ENCODE peak calls at places on chromosomes 5 and 9, in seven cellular contexts. Y is GM23248; T is heart right ventricle; J is naive thymus-derived CD4-positive, alpha-beta T cell; D is lower lobe of right lung; S is SK-N-SH; F is psoas muscle. M is an unnamed sample.

GRCh38 chr5:29017501-29017900 is 1979.1 kb upstream of the CDH9 start:
- DNase-seq in Y (no peak), T (no peak), J (no peak), D (no peak), S (no peak), F (no peak), M (no peak)

GRCh38 chr5:106397700-106398099 is 1273.0 kb downstream of the EFNA5 start:
- DNase-seq in Y (peak; percentile 88), T (no peak), J (no peak), D (no peak), S (no peak), F (no peak), M (no peak)

GRCh38 chr5:53882637-53883036 is 322.2 kb downstream of the NDUFS4 start:
- DNase-seq in Y (peak; percentile 45), T (no peak), J (no peak), D (no peak), S (no peak), F (no peak), M (no peak)

GRCh38 chr5:111454198-111454606 is 58.1 kb downstream of the STARD4 start:
- DNase-seq in Y (peak; percentile 60), T (no peak), J (no peak), D (no peak), S (peak; percentile 67), F (no peak), M (no peak)

GRCh38 chr5:111384220-111384619 is 128.1 kb downstream of the STARD4 start:
- DNase-seq in Y (peak; percentile 29), T (no peak), J (no peak), D (no peak), S (no peak), F (no peak), M (no peak)

GRCh38 chr5:86407711-86408110 is 210.0 kb upstream of the COX7C start:
- DNase-seq in Y (no peak), T (no peak), J (no peak), D (no peak), S (no peak), F (no peak), M (no peak)

GRCh38 chr9:114906922-114907571 is 23.3 kb downstream of the TNFSF8 start:
- DNase-seq in Y (peak; percentile 72), T (no peak), J (no peak), D (no peak), S (peak; percentile 45), F (no peak), M (peak; percentile 18)

GRCh38 chr9:631596-631995 is 209.9 kb upstream of the DMRT1 start:
- DNase-seq in Y (peak; percentile 17), T (no peak), J (peak; percentile 6), D (no peak), S (no peak), F (no peak), M (no peak)

GRCh38 chr9:95813923-95814322 is 61.6 kb upstream of the ERCC6L2 start:
- DNase-seq in Y (no peak), T (no peak), J (no peak), D (no peak), S (no peak), F (no peak), M (no peak)

GRCh38 chr9:35518981-35519679 is 29.2 kb downstream of the RUSC2 start:
- DNase-seq in Y (peak; percentile 67), T (no peak), J (no peak), D (no peak), S (no peak), F (no peak), M (no peak)

GRCh38 chr5:171975262-171975876 is 31.1 kb downstream of the FBXW11 start:
- DNase-seq in Y (peak; percentile 36), T (no peak), J (no peak), D (no peak), S (no peak), F (no peak), M (no peak)

GRCh38 chr5:159157552-159157951 is 51.8 kb downstream of the RNF145 start:
- DNase-seq in Y (no peak), T (no peak), J (no peak), D (no peak), S (no peak), F (no peak), M (no peak)

GRCh38 chr5:159163700-159164044 is 45.7 kb downstream of the RNF145 start:
- DNase-seq in Y (no peak), T (no peak), J (no peak), D (no peak), S (no peak), F (no peak), M (no peak)

GRCh38 chr5:159156839-159157238 is 52.5 kb downstream of the RNF145 start:
- DNase-seq in Y (peak; percentile 82), T (no peak), J (peak; percentile 72), D (no peak), S (peak; percentile 68), F (no peak), M (peak; percentile 46)

GRCh38 chr5:159163027-159163699 is 46.2 kb downstream of the RNF145 start:
- DNase-seq in Y (peak; percentile 90), T (no peak), J (no peak), D (no peak), S (no peak), F (no peak), M (no peak)

DNA sequence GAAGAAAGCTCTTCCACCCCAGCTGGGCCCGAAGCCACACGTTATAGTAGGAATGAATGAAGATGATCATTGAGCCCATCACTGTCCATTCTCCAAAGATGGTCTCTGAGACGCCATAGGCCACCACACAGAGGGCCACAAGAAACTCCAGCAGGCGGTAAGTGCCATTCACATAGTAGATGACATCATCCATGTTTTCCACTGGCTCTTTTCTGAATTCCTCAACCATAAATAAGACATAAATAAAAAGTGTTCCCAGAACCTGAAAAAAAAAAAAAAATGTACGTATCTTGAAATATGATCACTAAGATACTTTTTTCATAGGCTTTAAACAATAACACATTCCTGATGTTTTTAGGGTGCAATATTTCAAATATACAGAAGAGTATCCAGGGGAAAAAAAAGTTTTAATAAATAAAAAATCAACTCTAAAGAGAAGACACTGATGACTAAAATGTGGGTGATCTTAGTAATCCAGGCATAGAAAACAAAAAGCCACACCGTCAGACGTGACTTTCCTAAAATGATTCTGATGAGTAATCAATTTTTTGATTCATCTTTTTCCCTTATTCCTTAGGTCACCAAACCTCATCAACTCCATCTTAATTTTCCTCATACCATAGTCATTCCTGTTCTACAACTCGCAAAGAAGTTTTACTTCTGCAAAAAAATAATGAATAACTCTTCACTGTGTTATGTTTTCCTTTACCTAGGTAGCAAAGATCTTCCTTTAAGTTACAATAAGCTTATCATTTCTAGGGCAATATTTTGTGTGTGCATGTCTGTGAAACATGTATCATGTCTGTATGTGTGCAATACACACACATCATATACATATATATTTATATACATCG is 47.8 kb downstream of the RNF145 start:
- DNase-seq in Y (peak; percentile 77), T (no peak), J (no peak), D (no peak), S (no peak), F (no peak), M (no peak)
- H3K36me3 ChIP-seq in Y (peaks cover 41% of the 10 kb centered on the region), T (peaks cover 31% of the 10 kb centered on the region), J (peaks cover 15% of the 10 kb centered on the region), D (peaks cover 60% of the 10 kb centered on the region), S (peaks cover 52% of the 10 kb centered on the region), F (peaks cover 3% of the 10 kb centered on the region), M (no peaks in the 10 kb centered on the region)

GRCh38 chr9:127495884-127496555 is 44.7 kb downstream of the LRSAM1 start:
- DNase-seq in Y (no peak), T (no peak), J (no peak), D (no peak), S (no peak), F (no peak), M (no peak)

GRCh38 chr9:127497656-127498290 is 46.5 kb downstream of the LRSAM1 start:
- DNase-seq in Y (no peak), T (no peak), J (no peak), D (no peak), S (no peak), F (no peak), M (no peak)

GRCh38 chr9:127498298-127498697 is 47.0 kb downstream of the LRSAM1 start:
- DNase-seq in Y (no peak), T (no peak), J (no peak), D (no peak), S (no peak), F (no peak), M (no peak)

GRCh38 chr9:127494304-127494702 is 43.0 kb downstream of the LRSAM1 start:
- DNase-seq in Y (no peak), T (no peak), J (no peak), D (no peak), S (no peak), F (no peak), M (no peak)

GRCh38 chr9:127496974-127497373 is 45.7 kb downstream of the LRSAM1 start:
- DNase-seq in Y (no peak), T (no peak), J (no peak), D (no peak), S (no peak), F (no peak), M (no peak)
- H3K36me3 ChIP-seq in Y (peaks cover 18% of the 10 kb centered on the region), T (peaks cover 15% of the 10 kb centered on the region), J (no peaks in the 10 kb centered on the region), D (peaks cover 78% of the 10 kb centered on the region), S (peaks cover 16% of the 10 kb centered on the region), F (no peaks in the 10 kb centered on the region), M (no peaks in the 10 kb centered on the region)

DNA sequence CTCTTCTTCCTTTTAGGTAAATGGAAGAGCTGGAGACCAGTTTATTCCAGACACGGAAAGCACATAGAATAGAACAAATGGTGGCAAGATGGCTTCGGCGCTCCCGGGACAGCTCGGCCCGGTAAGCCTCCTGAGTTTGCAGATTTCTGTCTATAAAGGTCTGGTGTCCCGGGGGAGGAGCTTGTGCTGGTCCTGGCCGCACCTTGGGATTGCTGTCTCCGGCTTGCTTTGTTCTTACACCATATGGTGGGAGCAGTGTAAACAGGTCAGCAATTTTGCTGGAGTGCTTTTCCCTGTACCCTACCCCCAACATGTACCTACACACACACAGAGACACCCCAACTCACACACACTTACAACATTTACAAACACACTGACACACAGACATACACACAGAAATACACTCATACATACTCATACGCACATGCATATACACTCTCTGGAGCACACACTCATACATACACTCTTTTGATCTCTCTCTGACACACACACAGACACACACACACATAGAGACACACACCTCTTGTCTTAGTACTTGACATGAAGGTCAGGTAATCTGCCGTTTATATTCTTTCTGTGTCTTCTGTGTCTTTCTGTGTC is 42.0 kb downstream of the FRMPD1 start:
- DNase-seq in Y (no peak), T (no peak), J (no peak), D (no peak), S (no peak), F (no peak), M (no peak)
- H3K36me3 ChIP-seq in Y (no peaks in the 10 kb centered on the region), T (no peaks in the 10 kb centered on the region), J (no peaks in the 10 kb centered on the region), D (no peaks in the 10 kb centered on the region), S (no peaks in the 10 kb centered on the region), F (no peaks in the 10 kb centered on the region), M (no peaks in the 10 kb centered on the region)

GRCh38 chr9:71709384-71709783 is 58.9 kb downstream of the CEMIP2 start:
- DNase-seq in Y (no peak), T (no peak), J (no peak), D (no peak), S (no peak), F (no peak), M (no peak)
- H3K36me3 ChIP-seq in Y (peaks cover 65% of the 10 kb centered on the region), T (peaks cover 10% of the 10 kb centered on the region), J (peaks cover 10% of the 10 kb centered on the region), D (peaks cover 99% of the 10 kb centered on the region), S (peaks cover 27% of the 10 kb centered on the region), F (peaks cover 12% of the 10 kb centered on the region), M (no peaks in the 10 kb centered on the region)

GRCh38 chr9:122297512-122297911 is 32.8 kb downstream of the MRRF start:
- DNase-seq in Y (no peak), T (no peak), J (no peak), D (no peak), S (no peak), F (no peak), M (no peak)
- H3K36me3 ChIP-seq in Y (peaks cover 17% of the 10 kb centered on the region), T (peaks cover 10% of the 10 kb centered on the region), J (peaks cover 13% of the 10 kb centered on the region), D (peaks cover 57% of the 10 kb centered on the region), S (peaks cover 41% of the 10 kb centered on the region), F (peaks cover 12% of the 10 kb centered on the region), M (no peaks in the 10 kb centered on the region)

GRCh38 chr5:139664273-139664693 is 16.1 kb downstream of the CXXC5 start:
- DNase-seq in Y (no peak), T (no peak), J (no peak), D (peak; percentile 92), S (no peak), F (peak; percentile 62), M (peak; percentile 47)
- H3K36me3 ChIP-seq in Y (no peaks in the 10 kb centered on the region), T (no peaks in the 10 kb centered on the region), J (no peaks in the 10 kb centered on the region), D (no peaks in the 10 kb centered on the region), S (no peaks in the 10 kb centered on the region), F (no peaks in the 10 kb centered on the region), M (no peaks in the 10 kb centered on the region)